ENCODE peak calls at places on chromosomes 12 and 14, in six cellular contexts. One of them, this sample, is unnamed.

GRCh38 chr14:51614707-51615106 is 37.0 kb upstream of the FRMD6 start:
- DNase-seq in BE2C: no peak
- DNase-seq in fibroblast of pulmonary artery: no peak
- DNase-seq in left lung: no peak
- DNase-seq in breast epithelium: no peak
- DNase-seq in lower leg skin: no peak
- DNase-seq in this sample: no peak

GRCh38 chr12:122090759-122091535 is 12.4 kb downstream of the MLXIP start:
- DNase-seq in lower leg skin: no peak
- DNase-seq in BE2C: no peak
- DNase-seq in left lung: no peak
- DNase-seq in fibroblast of pulmonary artery: peak; percentile 97
- DNase-seq in breast epithelium: no peak
- DNase-seq in this sample: no peak

GRCh38 chr14:52551696-52552062 is 626 bp downstream of the TXNDC16 start:
- DNase-seq in fibroblast of pulmonary artery: peak; percentile 44
- DNase-seq in lower leg skin: no peak
- DNase-seq in BE2C: peak; percentile 25
- DNase-seq in breast epithelium: no peak
- DNase-seq in left lung: no peak
- DNase-seq in this sample: peak; percentile 24

GRCh38 chr14:100080206-100080605 is 15.0 kb downstream of the EVL start:
- DNase-seq in BE2C: no peak
- DNase-seq in breast epithelium: no peak
- DNase-seq in left lung: no peak
- DNase-seq in lower leg skin: no peak
- DNase-seq in fibroblast of pulmonary artery: no peak
- DNase-seq in this sample: no peak

GRCh38 chr12:43896496-43896895 is 60.6 kb downstream of the TMEM117 start:
- DNase-seq in fibroblast of pulmonary artery: no peak
- DNase-seq in left lung: no peak
- DNase-seq in BE2C: no peak
- DNase-seq in lower leg skin: no peak
- DNase-seq in breast epithelium: no peak
- DNase-seq in this sample: no peak

GRCh38 chr12:57861967-57862366 is 15.4 kb upstream of the CTDSP2 start:
- DNase-seq in lower leg skin: no peak
- DNase-seq in left lung: no peak
- DNase-seq in BE2C: no peak
- DNase-seq in breast epithelium: no peak
- DNase-seq in fibroblast of pulmonary artery: no peak
- DNase-seq in this sample: no peak

GRCh38 chr12:67358686-67359374 is 89.7 kb downstream of the CAND1 start:
- DNase-seq in breast epithelium: no peak
- DNase-seq in lower leg skin: no peak
- DNase-seq in fibroblast of pulmonary artery: peak; percentile 59
- DNase-seq in left lung: no peak
- DNase-seq in BE2C: no peak
- DNase-seq in this sample: no peak

GRCh38 chr14:31395572-31396205 is 24.7 kb downstream of the HEATR5A start:
- DNase-seq in fibroblast of pulmonary artery: no peak
- DNase-seq in lower leg skin: no peak
- DNase-seq in breast epithelium: no peak
- DNase-seq in BE2C: no peak
- DNase-seq in left lung: no peak
- DNase-seq in this sample: peak; percentile 42

GRCh38 chr14:104888489-104889373 is 23.7 kb downstream of the CEP170B start:
- DNase-seq in fibroblast of pulmonary artery: no peak
- DNase-seq in lower leg skin: peak; percentile 59
- DNase-seq in left lung: peak; percentile 74
- DNase-seq in breast epithelium: no peak
- DNase-seq in BE2C: peak; percentile 10
- DNase-seq in this sample: no peak

GRCh38 chr14:103868242-103868897 is 21.0 kb upstream of the PPP1R13B start:
- DNase-seq in lower leg skin: no peak
- DNase-seq in breast epithelium: no peak
- DNase-seq in left lung: peak; percentile 50
- DNase-seq in fibroblast of pulmonary artery: no peak
- DNase-seq in BE2C: no peak
- DNase-seq in this sample: peak; percentile 99

GRCh38 chr12:124686001-124686884 is 118.8 kb upstream of the NCOR2 start:
- DNase-seq in lower leg skin: no peak
- DNase-seq in breast epithelium: no peak
- DNase-seq in fibroblast of pulmonary artery: peak; percentile 57
- DNase-seq in left lung: no peak
- DNase-seq in BE2C: peak; percentile 48
- DNase-seq in this sample: peak; percentile 87

GRCh38 chr14:92513966-92514843 is 624 bp downstream of the RIN3 start:
- DNase-seq in left lung: peak; percentile 88
- DNase-seq in lower leg skin: no peak
- DNase-seq in breast epithelium: no peak
- DNase-seq in BE2C: no peak
- DNase-seq in fibroblast of pulmonary artery: peak; percentile 29
- DNase-seq in this sample: peak; percentile 28

GRCh38 chr14:68364823-68365222 is 428.0 kb downstream of the ZFP36L1 start:
- DNase-seq in breast epithelium: peak; percentile 57
- DNase-seq in fibroblast of pulmonary artery: peak; percentile 36
- DNase-seq in BE2C: no peak
- DNase-seq in left lung: no peak
- DNase-seq in lower leg skin: no peak
- DNase-seq in this sample: no peak

GRCh38 chr14:20578784-20579502 is 8.9 kb downstream of the RNASE11 start:
- DNase-seq in fibroblast of pulmonary artery: no peak
- DNase-seq in breast epithelium: no peak
- DNase-seq in left lung: no peak
- DNase-seq in BE2C: no peak
- DNase-seq in lower leg skin: no peak
- DNase-seq in this sample: no peak

GRCh38 chr12:45981075-45981837 is 9.1 kb downstream of the SCAF11 start:
- DNase-seq in lower leg skin: no peak
- DNase-seq in left lung: no peak
- DNase-seq in fibroblast of pulmonary artery: no peak
- DNase-seq in breast epithelium: no peak
- DNase-seq in BE2C: no peak
- DNase-seq in this sample: peak; percentile 32

GRCh38 chr12:13627536-13627935 is 353.9 kb downstream of the GRIN2B start:
- DNase-seq in fibroblast of pulmonary artery: no peak
- DNase-seq in BE2C: no peak
- DNase-seq in left lung: no peak
- DNase-seq in lower leg skin: no peak
- DNase-seq in breast epithelium: no peak
- DNase-seq in this sample: no peak

GRCh38 chr12:15163577-15163976 is 57.6 kb downstream of the RERG start:
- DNase-seq in breast epithelium: no peak
- DNase-seq in left lung: no peak
- DNase-seq in fibroblast of pulmonary artery: peak; percentile 11
- DNase-seq in lower leg skin: no peak
- DNase-seq in BE2C: no peak
- DNase-seq in this sample: no peak

GRCh38 chr12:54240129-54240528 is 39.8 kb downstream of the CBX5 start:
- DNase-seq in lower leg skin: no peak
- DNase-seq in left lung: no peak
- DNase-seq in fibroblast of pulmonary artery: no peak
- DNase-seq in breast epithelium: no peak
- DNase-seq in BE2C: no peak
- DNase-seq in this sample: no peak

GRCh38 chr12:9387450-9387849 is 179.3 kb upstream of the PZP start:
- DNase-seq in lower leg skin: no peak
- DNase-seq in left lung: no peak
- DNase-seq in breast epithelium: no peak
- DNase-seq in BE2C: no peak
- DNase-seq in fibroblast of pulmonary artery: no peak
- DNase-seq in this sample: no peak

GRCh38 chr12:11969437-11970154 is 101.1 kb upstream of the BCL2L14 start:
- DNase-seq in BE2C: no peak
- DNase-seq in fibroblast of pulmonary artery: no peak
- DNase-seq in lower leg skin: no peak
- DNase-seq in breast epithelium: no peak
- DNase-seq in left lung: no peak
- DNase-seq in this sample: no peak

GRCh38 chr14:90797451-90797850 is 18.8 kb downstream of the TTC7B start:
- DNase-seq in breast epithelium: no peak
- DNase-seq in BE2C: no peak
- DNase-seq in lower leg skin: no peak
- DNase-seq in left lung: no peak
- DNase-seq in fibroblast of pulmonary artery: no peak
- DNase-seq in this sample: peak; percentile 35

GRCh38 chr12:57462307-57463253 is 3.0 kb downstream of the GLI1 start:
- DNase-seq in breast epithelium: peak; percentile 72
- DNase-seq in left lung: peak; percentile 93
- DNase-seq in BE2C: peak; percentile 88
- DNase-seq in fibroblast of pulmonary artery: peak; percentile 90
- DNase-seq in lower leg skin: peak; percentile 97
- DNase-seq in this sample: peak; percentile 89

GRCh38 chr14:79749051-79749450 is 462.3 kb downstream of the DIO2 start:
- DNase-seq in left lung: no peak
- DNase-seq in lower leg skin: no peak
- DNase-seq in BE2C: no peak
- DNase-seq in fibroblast of pulmonary artery: no peak
- DNase-seq in breast epithelium: no peak
- DNase-seq in this sample: no peak

GRCh38 chr12:91910871-91911388 is 234.7 kb downstream of the BTG1 start:
- DNase-seq in lower leg skin: no peak
- DNase-seq in breast epithelium: no peak
- DNase-seq in left lung: no peak
- DNase-seq in fibroblast of pulmonary artery: no peak
- DNase-seq in BE2C: no peak
- DNase-seq in this sample: no peak

GRCh38 chr14:82047777-82048470 is 514.3 kb upstream of the SEL1L start:
- DNase-seq in lower leg skin: no peak
- DNase-seq in left lung: no peak
- DNase-seq in fibroblast of pulmonary artery: no peak
- DNase-seq in BE2C: no peak
- DNase-seq in breast epithelium: no peak
- DNase-seq in this sample: no peak

GRCh38 chr14:36514278-36515104 is 5.5 kb downstream of the NKX2-1 start:
- DNase-seq in lower leg skin: no peak
- DNase-seq in left lung: peak; percentile 63
- DNase-seq in fibroblast of pulmonary artery: no peak
- DNase-seq in BE2C: no peak
- DNase-seq in breast epithelium: no peak
- DNase-seq in this sample: no peak

GRCh38 chr12:20547788-20548575 is 147.2 kb upstream of the SLCO1C1 start:
- DNase-seq in lower leg skin: no peak
- DNase-seq in fibroblast of pulmonary artery: peak; percentile 65
- DNase-seq in breast epithelium: no peak
- DNase-seq in BE2C: no peak
- DNase-seq in left lung: no peak
- DNase-seq in this sample: no peak

GRCh38 chr12:91974541-91974940 is 171.1 kb downstream of the BTG1 start:
- DNase-seq in lower leg skin: no peak
- DNase-seq in BE2C: peak; percentile 14
- DNase-seq in fibroblast of pulmonary artery: no peak
- DNase-seq in breast epithelium: no peak
- DNase-seq in left lung: no peak
- DNase-seq in this sample: no peak

GRCh38 chr14:99946652-99947489 is 118.4 kb upstream of the EVL start:
- DNase-seq in BE2C: peak; percentile 59
- DNase-seq in lower leg skin: no peak
- DNase-seq in left lung: no peak
- DNase-seq in fibroblast of pulmonary artery: no peak
- DNase-seq in breast epithelium: no peak
- DNase-seq in this sample: peak; percentile 11

DNA sequence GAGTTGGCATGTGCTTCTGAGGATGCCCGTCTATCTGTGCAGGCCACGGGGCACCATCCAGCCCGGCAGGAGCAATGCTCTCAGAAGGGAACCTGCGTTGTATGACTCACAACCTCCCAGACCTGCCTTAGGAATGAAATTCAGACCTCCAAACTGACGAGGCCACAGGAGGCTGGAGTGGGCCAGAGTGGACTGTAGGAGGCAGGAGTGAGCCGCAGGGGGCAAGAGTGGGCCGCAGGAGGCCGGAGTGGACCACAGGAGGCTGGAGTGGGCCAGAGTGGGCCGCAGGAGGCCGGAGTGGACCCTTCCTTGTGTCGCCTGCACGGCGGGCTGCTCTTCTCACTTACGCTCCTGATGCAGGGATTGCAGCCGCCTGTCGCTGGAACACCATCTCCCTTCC is 11.1 kb upstream of the FBRSL1 start:
- DNase-seq in fibroblast of pulmonary artery: no peak
- DNase-seq in breast epithelium: no peak
- DNase-seq in lower leg skin: no peak
- DNase-seq in left lung: no peak
- DNase-seq in BE2C: no peak
- DNase-seq in this sample: no peak
- TF ChIP-seq CTCF in fibroblast of pulmonary artery: peak; percentile 11
- TF ChIP-seq CTCF in breast epithelium: no peak
- TF ChIP-seq CTCF in lower leg skin: no peak
- TF ChIP-seq CTCF in left lung: no peak
- TF ChIP-seq CTCF in BE2C: no peak
- TF ChIP-seq CTCF in this sample: no peak

GRCh38 chr14:54627718-54628345 is 60.9 kb downstream of the SAMD4A start:
- DNase-seq in BE2C: no peak
- DNase-seq in fibroblast of pulmonary artery: peak; percentile 78
- DNase-seq in left lung: no peak
- DNase-seq in breast epithelium: no peak
- DNase-seq in lower leg skin: no peak
- DNase-seq in this sample: no peak
- H3K4me3 ChIP-seq in BE2C: no peak overlapping the region
- H3K4me3 ChIP-seq in fibroblast of pulmonary artery: peak overlapping the region; percentile 42
- H3K4me3 ChIP-seq in left lung: no peak overlapping the region
- H3K4me3 ChIP-seq in breast epithelium: no peak overlapping the region
- H3K4me3 ChIP-seq in lower leg skin: no peak overlapping the region
- H3K4me3 ChIP-seq in this sample: no peak overlapping the region

GRCh38 chr12:2580821-2581220 is 213.9 kb upstream of the FKBP4 start:
- DNase-seq in left lung: no peak
- DNase-seq in BE2C: no peak
- DNase-seq in breast epithelium: no peak
- DNase-seq in fibroblast of pulmonary artery: no peak
- DNase-seq in lower leg skin: no peak
- DNase-seq in this sample: no peak
- TF ChIP-seq CTCF in left lung: no peak
- TF ChIP-seq CTCF in BE2C: no peak
- TF ChIP-seq CTCF in breast epithelium: no peak
- TF ChIP-seq CTCF in fibroblast of pulmonary artery: no peak
- TF ChIP-seq CTCF in lower leg skin: no peak
- TF ChIP-seq CTCF in this sample: no peak

GRCh38 chr14:22070119-22070982 is 396.7 kb upstream of the OR4E1 start:
- DNase-seq in BE2C: no peak
- DNase-seq in lower leg skin: no peak
- DNase-seq in left lung: peak; percentile 62
- DNase-seq in breast epithelium: no peak
- DNase-seq in fibroblast of pulmonary artery: peak; percentile 4
- DNase-seq in this sample: peak; percentile 8

GRCh38 chr14:22065372-22065771 is 391.8 kb upstream of the OR4E1 start:
- DNase-seq in BE2C: no peak
- DNase-seq in fibroblast of pulmonary artery: no peak
- DNase-seq in breast epithelium: no peak
- DNase-seq in lower leg skin: no peak
- DNase-seq in left lung: no peak
- DNase-seq in this sample: no peak

DNA sequence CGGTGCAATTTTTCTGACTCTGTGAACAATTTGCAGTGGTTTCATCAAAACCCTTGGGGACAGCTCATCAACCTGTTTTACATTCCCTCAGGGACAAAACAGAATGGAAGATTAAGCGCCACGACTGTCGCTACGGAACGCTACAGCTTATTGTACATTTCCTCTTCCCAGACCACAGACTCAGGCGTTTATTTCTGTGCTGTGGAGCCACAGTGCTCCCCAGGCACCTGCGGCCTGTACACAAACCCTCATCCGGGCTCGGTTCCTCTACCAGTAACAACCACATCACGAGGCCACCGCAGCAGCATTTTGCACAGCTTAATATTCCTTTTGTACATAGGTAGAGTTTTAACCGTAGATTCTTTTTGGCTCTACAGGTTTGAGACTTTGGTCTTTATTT is 397.4 kb upstream of the OR4E1 start:
- DNase-seq in left lung: no peak
- DNase-seq in breast epithelium: no peak
- DNase-seq in BE2C: no peak
- DNase-seq in lower leg skin: no peak
- DNase-seq in fibroblast of pulmonary artery: no peak
- DNase-seq in this sample: no peak
- H3K4me3 ChIP-seq in left lung: no peak overlapping the region
- H3K4me3 ChIP-seq in breast epithelium: no peak overlapping the region
- H3K4me3 ChIP-seq in BE2C: no peak overlapping the region
- H3K4me3 ChIP-seq in lower leg skin: no peak overlapping the region
- H3K4me3 ChIP-seq in fibroblast of pulmonary artery: no peak overlapping the region
- H3K4me3 ChIP-seq in this sample: no peak overlapping the region